ENCODE peak calls at places on chromosomes 16 and 17, in nine cellular contexts. Z is GM23248; R is BJ; M is CD8-positive, alpha-beta T cell; U is spleen; K is B cell; J is T-helper 2 cell; Q is EH; W is left colon. T is an unnamed sample.

GRCh38 chr16:28279006-28279405 is 13.3 kb upstream of the SBK1 start:
- DNase-seq in M (peak), K (no peak), Z (no peak), W (no peak), U (no peak), J (no peak), R (no peak), Q (no peak), T (peak)

GRCh38 chr17:81044764-81045589 is 10.0 kb downstream of the BAIAP2 start:
- DNase-seq in Q (peak), W (peak), K (no peak), Z (peak), R (no peak), U (peak), M (no peak), J (no peak), T (no peak)

GRCh38 chr16:27677300-27677699 is 127.4 kb downstream of the KATNIP start:
- DNase-seq in Q (peak), J (no peak), U (no peak), R (no peak), M (no peak), W (no peak), K (no peak), Z (no peak), T (no peak)

GRCh38 chr17:7034955-7035590 is 742 bp upstream of the SLC16A13 start:
- DNase-seq in R (no peak), Z (no peak), K (no peak), U (no peak), W (no peak), J (no peak), Q (no peak), M (peak), T (peak)

GRCh38 chr16:72468582-72468981 is 296.6 kb upstream of the PMFBP1 start:
- DNase-seq in R (no peak), Z (peak), K (no peak), Q (no peak), M (no peak), W (no peak), J (no peak), U (no peak), T (no peak)

GRCh38 chr17:40382251-40382650 is 17.7 kb upstream of the GJD3 start:
- DNase-seq in U (no peak), R (no peak), W (no peak), Z (no peak), K (no peak), M (no peak), Q (no peak), J (no peak), T (no peak)

GRCh38 chr17:37160940-37161339 is 212.2 kb downstream of the AATF start:
- DNase-seq in R (no peak), M (no peak), J (no peak), K (no peak), Z (peak), W (no peak), U (no peak), Q (peak), T (no peak)

GRCh38 chr17:50863221-50863843 is 2.8 kb downstream of the TOB1 start:
- DNase-seq in J (no peak), K (peak), Q (peak), Z (peak), W (peak), R (no peak), U (no peak), M (peak), T (no peak)

GRCh38 chr17:82566129-82566995 is 46.8 kb downstream of the FOXK2 start:
- DNase-seq in K (no peak), U (no peak), J (no peak), W (no peak), M (no peak), Z (no peak), Q (no peak), R (no peak), T (no peak)

GRCh38 chr16:85746431-85747227 is 4.3 kb downstream of the C16orf74 start:
- DNase-seq in K (no peak), Z (peak), W (no peak), J (no peak), U (no peak), Q (peak), M (no peak), R (no peak), T (no peak)

GRCh38 chr16:54233626-54234025 is 53.0 kb downstream of the IRX3 start:
- DNase-seq in J (no peak), U (no peak), M (no peak), R (no peak), W (no peak), Z (no peak), Q (no peak), K (no peak), T (no peak)

GRCh38 chr16:12874135-12874534 is 27.3 kb upstream of the SHISA9 start:
- DNase-seq in K (no peak), J (no peak), R (peak), Q (peak), M (no peak), Z (peak), W (no peak), U (no peak), T (no peak)

GRCh38 chr17:21034350-21035235 is 8.2 kb downstream of the USP22 start:
- DNase-seq in J (no peak), Z (peak), W (no peak), M (peak), Q (peak), R (no peak), K (peak), U (no peak), T (no peak)

GRCh38 chr16:54690710-54691109 is 240.0 kb upstream of the IRX5 start:
- DNase-seq in K (no peak), U (no peak), Z (no peak), W (no peak), R (no peak), Q (no peak), J (no peak), M (no peak), T (no peak)

GRCh38 chr16:58471209-58471975 is 28.6 kb upstream of the NDRG4 start:
- DNase-seq in M (no peak), K (no peak), Q (no peak), Z (no peak), J (no peak), R (no peak), W (no peak), U (peak), T (no peak)

GRCh38 chr17:67390646-67391480 is 13.8 kb downstream of the PITPNC1 start:
- DNase-seq in K (peak), J (no peak), Q (peak), Z (peak), W (no peak), R (peak), M (peak), U (peak), T (peak)

GRCh38 chr17:74923538-74924249 is 379 bp upstream of the OTOP2 start:
- DNase-seq in M (peak), Q (peak), Z (peak), U (peak), R (no peak), J (peak), K (peak), W (peak), T (peak)

GRCh38 chr16:11020792-11021440 is 76.6 kb downstream of the CLEC16A start:
- DNase-seq in J (no peak), Q (peak), M (no peak), R (no peak), U (no peak), Z (peak), W (no peak), K (no peak), T (no peak)

GRCh38 chr17:2392252-2393183 is 8.3 kb downstream of the MNT start:
- DNase-seq in M (peak), R (peak), J (peak), W (peak), K (peak), Z (peak), Q (peak), U (peak), T (peak)

GRCh38 chr17:80269405-80269807 is 8.8 kb downstream of the RNF213 start:
- DNase-seq in Q (no peak), M (no peak), Z (no peak), R (no peak), K (no peak), J (no peak), W (no peak), U (no peak), T (no peak)

GRCh38 chr17:57071991-57072944 is 12.8 kb upstream of the AKAP1 start:
- DNase-seq in R (no peak), M (no peak), K (no peak), Z (no peak), U (no peak), W (no peak), Q (no peak), J (no peak), T (no peak)

GRCh38 chr16:81823111-81823510 is 44.0 kb downstream of the PLCG2 start:
- DNase-seq in Z (no peak), U (peak), M (no peak), Q (no peak), K (peak), J (no peak), W (peak), R (no peak), T (no peak)

GRCh38 chr17:62652251-62653001 is 25.0 kb downstream of the MRC2 start:
- DNase-seq in M (peak), R (no peak), K (peak), Q (peak), U (peak), W (peak), J (no peak), Z (peak), T (peak)

T was measured in CD8-positive, alpha-beta memory T cell.